ENCODE peak calls at places on chromosomes 13 and 19, in seven cellular contexts. G is PC-3; K is MM.1S; J is progenitor cell of endocrine pancreas; X is AG04450; E is activated naive CD8-positive, alpha-beta T cell treated with anti-CD3 and anti-CD28 coated beads, Interleukin-2, amount 50 U/mL, for 24 hours; M is GM12878. O is an unnamed sample.
A peak's percentile ranks its signal among the peaks of the same experiment; 100 is the strongest.

GRCh38 chr13:113765241-113765910 is 6.3 kb downstream of the TMEM255B start:
- DNase-seq in M (no peak), G (no peak), E (no peak), K (no peak), X (no peak), J (no peak), O (no peak)

GRCh38 chr19:3949997-3950859 is 17.4 kb downstream of the NMRK2 start:
- DNase-seq in X (no peak), J (no peak), M (no peak), E (no peak), G (no peak), K (no peak), O (no peak)

GRCh38 chr19:28394705-28395104 is 818.2 kb downstream of the UQCRFS1 start:
- DNase-seq in M (no peak), E (no peak), X (no peak), G (no peak), K (peak; percentile 54), J (no peak), O (no peak)

GRCh38 chr19:9309974-9310446 is 372 bp upstream of the ZNF699 start:
- DNase-seq in E (peak; percentile 89), M (no peak), K (no peak), G (peak; percentile 97), J (peak; percentile 76), X (no peak), O (no peak)

GRCh38 chr19:41958367-41959055 is 610 bp downstream of the RABAC1 start:
- DNase-seq in J (peak; percentile 71), G (peak; percentile 60), K (peak; percentile 82), E (peak; percentile 90), M (no peak), X (peak; percentile 13), O (peak; percentile 76)

GRCh38 chr13:99590519-99591011 is 89.3 kb downstream of the TM9SF2 start:
- DNase-seq in J (no peak), X (peak; percentile 11), K (no peak), E (no peak), G (no peak), M (no peak), O (no peak)

GRCh38 chr19:7196721-7197168 is 97.5 kb downstream of the INSR start:
- DNase-seq in G (no peak), M (no peak), K (no peak), E (no peak), X (no peak), J (no peak), O (no peak)

GRCh38 chr19:16542894-16543498 is 759 bp upstream of the CHERP start:
- DNase-seq in J (no peak), G (no peak), X (no peak), K (peak; percentile 15), E (no peak), M (no peak), O (no peak)

GRCh38 chr19:7516281-7516862 is 469 bp downstream of the ZNF358 start:
- DNase-seq in M (no peak), X (no peak), J (no peak), K (no peak), G (no peak), E (no peak), O (no peak)

GRCh38 chr13:109779074-109779473 is 7.3 kb downstream of the IRS2 start:
- DNase-seq in M (no peak), K (no peak), X (no peak), G (no peak), J (no peak), E (peak; percentile 36), O (no peak)

GRCh38 chr19:46764817-46765291 is 18.6 kb upstream of the STRN4 start:
- DNase-seq in X (no peak), E (no peak), M (no peak), J (no peak), G (no peak), K (no peak), O (no peak)

GRCh38 chr19:1522061-1522460 is 1.8 kb upstream of the PLK5 start:
- DNase-seq in J (no peak), K (no peak), G (no peak), E (no peak), X (no peak), M (no peak), O (no peak)

GRCh38 chr19:35178701-35179100 is 24.2 kb downstream of the FXYD5 start:
- DNase-seq in E (no peak), J (no peak), X (no peak), K (no peak), G (no peak), M (no peak), O (no peak)

GRCh38 chr13:44103721-44104490 is 224.2 kb downstream of the LACC1 start:
- DNase-seq in J (no peak), M (no peak), K (no peak), G (no peak), E (no peak), X (no peak), O (no peak)

GRCh38 chr19:46618670-46619231 is 6.1 kb downstream of the PTGIR start:
- DNase-seq in J (no peak), X (no peak), G (no peak), K (no peak), M (peak; percentile 77), E (no peak), O (no peak)

O was measured in activated B cell treated with CpG ODN at 0.5 μM for 24 hours.